ENCODE peak calls at places on chromosome 12, in eight cellular contexts. Y is OCI-LY7; B is hepatocyte; W is uterus; G is IMR-90; C is heart right ventricle; T is endothelial cell of umbilical vein; E is CD4-positive, alpha-beta T cell. I is an unnamed sample.

GRCh38 chr12:94973202-94973601 is 30.3 kb downstream of the NDUFA12 start:
- DNase-seq in Y (peak; percentile 68), T (no peak), C (no peak), B (peak; percentile 74), W (no peak), E (no peak), G (peak; percentile 94), I (no peak)

GRCh38 chr12:19643635-19644034 is 204.3 kb downstream of the AEBP2 start:
- DNase-seq in Y (no peak), G (peak; percentile 68), C (no peak), T (peak; percentile 83), E (no peak), B (peak; percentile 64), W (no peak), I (no peak)

GRCh38 chr12:95956557-95957145 is 13.5 kb downstream of the AMDHD1 start:
- DNase-seq in W (no peak), G (no peak), Y (no peak), B (no peak), E (no peak), C (no peak), T (no peak), I (no peak)

GRCh38 chr12:7609480-7609879 is 56.2 kb downstream of the APOBEC1 start:
- DNase-seq in T (no peak), E (no peak), C (no peak), G (peak; percentile 7), W (no peak), Y (no peak), B (no peak), I (no peak)

GRCh38 chr12:109764776-109765492 is 51.3 kb downstream of the FAM222A start:
- DNase-seq in C (no peak), T (no peak), Y (no peak), G (no peak), E (no peak), B (no peak), W (no peak), I (no peak)

GRCh38 chr12:76080017-76080728 is 4.3 kb downstream of the NAP1L1 start:
- DNase-seq in G (peak; percentile 74), Y (no peak), C (no peak), T (no peak), B (no peak), E (no peak), W (no peak), I (no peak)

GRCh38 chr12:11958216-11959091 is 112.3 kb upstream of the BCL2L14 start:
- DNase-seq in B (peak; percentile 16), G (peak; percentile 95), W (no peak), E (no peak), T (peak; percentile 83), Y (no peak), C (no peak), I (no peak)

GRCh38 chr12:79512068-79512467 is 178.7 kb downstream of the PAWR start:
- DNase-seq in B (no peak), C (no peak), Y (no peak), W (no peak), E (no peak), T (no peak), G (no peak), I (no peak)

GRCh38 chr12:121015825-121016766 is at the start of gene C12orf43:
- DNase-seq in E (peak; percentile 84), T (peak; percentile 91), G (peak; percentile 87), W (peak; percentile 90), Y (peak; percentile 95), B (peak; percentile 96), C (peak; percentile 94), I (peak; percentile 90)

GRCh38 chr12:32893458-32893857 is 3.1 kb downstream of the PKP2 start:
- DNase-seq in T (no peak), E (no peak), B (peak; percentile 41), G (no peak), C (no peak), W (no peak), Y (no peak), I (no peak)

GRCh38 chr12:57276935-57277563 is 26.1 kb upstream of the STAC3 start:
- DNase-seq in T (peak; percentile 49), G (peak; percentile 49), W (no peak), Y (peak; percentile 38), E (no peak), C (no peak), B (peak; percentile 40), I (no peak)

GRCh38 chr12:96502477-96502876 is 13.1 kb downstream of the CFAP54 start:
- DNase-seq in W (no peak), G (no peak), C (no peak), T (peak; percentile 62), E (no peak), B (no peak), Y (no peak), I (no peak)

GRCh38 chr12:121801601-121802484 is 2.0 kb upstream of the SETD1B start:
- DNase-seq in T (peak; percentile 80), Y (peak; percentile 66), W (no peak), E (peak; percentile 53), B (no peak), G (peak; percentile 45), C (no peak), I (no peak)

GRCh38 chr12:125983094-125983783 is 918.0 kb downstream of the AACS start:
- DNase-seq in W (peak; percentile 35), G (no peak), Y (no peak), B (peak; percentile 94), C (no peak), E (no peak), T (no peak), I (no peak)

GRCh38 chr12:76799362-76799761 is 35.4 kb downstream of the ZDHHC17 start:
- DNase-seq in T (no peak), E (no peak), B (no peak), Y (no peak), G (no peak), W (no peak), C (no peak), I (no peak)

GRCh38 chr12:106204312-106204711 is 43.5 kb downstream of the CKAP4 start:
- DNase-seq in B (no peak), Y (no peak), C (no peak), T (no peak), G (no peak), W (no peak), E (no peak), I (no peak)

GRCh38 chr12:62191747-62192485 is 68.3 kb upstream of the USP15 start:
- DNase-seq in B (peak; percentile 34), C (no peak), W (peak; percentile 13), T (peak; percentile 22), G (no peak), Y (no peak), E (no peak), I (peak; percentile 48)

DNA sequence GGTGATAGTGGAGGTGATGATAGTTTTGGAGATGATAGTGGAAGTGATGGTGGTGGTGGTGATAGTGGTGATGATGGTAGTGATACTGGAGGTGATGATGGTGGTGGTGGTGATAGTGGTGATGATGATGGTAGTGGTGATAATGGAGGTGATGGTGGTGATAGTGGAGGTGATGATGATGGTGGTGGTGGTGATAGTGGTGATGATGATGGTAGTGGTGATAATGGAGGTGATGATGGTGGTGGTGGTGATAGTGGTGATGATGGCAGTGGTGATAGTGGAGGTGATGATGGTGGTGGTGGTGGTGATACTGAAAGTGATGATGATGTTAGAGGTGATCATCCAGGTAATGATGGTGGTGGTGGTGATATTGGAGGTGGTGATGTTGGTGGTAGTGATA is 570.0 kb upstream of the TMEM132C start:
- DNase-seq in W (no peak), B (no peak), G (no peak), E (no peak), Y (no peak), C (no peak), T (no peak), I (no peak)
- TF ChIP-seq CTCF in W (no peak), B (no peak), G (no peak), E (no peak), Y (no peak), C (no peak), T (no peak), I (no peak)

GRCh38 chr12:34294671-34295365 is 272.5 kb downstream of the ALG10 start:
- DNase-seq in G (no peak), W (no peak), Y (no peak), C (no peak), B (no peak), E (no peak), T (no peak), I (peak; percentile 8)

GRCh38 chr12:34295366-34296142 is 273.3 kb downstream of the ALG10 start:
- DNase-seq in C (no peak), Y (no peak), G (no peak), W (no peak), T (no peak), E (no peak), B (no peak), I (peak; percentile 11)

GRCh38 chr12:34292736-34293625 is 270.7 kb downstream of the ALG10 start:
- DNase-seq in T (no peak), B (no peak), Y (no peak), W (peak; percentile 6), E (no peak), G (no peak), C (no peak), I (peak; percentile 16)

GRCh38 chr12:34296143-34297041 is 274.1 kb downstream of the ALG10 start:
- DNase-seq in C (no peak), E (no peak), T (no peak), W (no peak), G (no peak), B (no peak), Y (no peak), I (peak; percentile 5)

DNA sequence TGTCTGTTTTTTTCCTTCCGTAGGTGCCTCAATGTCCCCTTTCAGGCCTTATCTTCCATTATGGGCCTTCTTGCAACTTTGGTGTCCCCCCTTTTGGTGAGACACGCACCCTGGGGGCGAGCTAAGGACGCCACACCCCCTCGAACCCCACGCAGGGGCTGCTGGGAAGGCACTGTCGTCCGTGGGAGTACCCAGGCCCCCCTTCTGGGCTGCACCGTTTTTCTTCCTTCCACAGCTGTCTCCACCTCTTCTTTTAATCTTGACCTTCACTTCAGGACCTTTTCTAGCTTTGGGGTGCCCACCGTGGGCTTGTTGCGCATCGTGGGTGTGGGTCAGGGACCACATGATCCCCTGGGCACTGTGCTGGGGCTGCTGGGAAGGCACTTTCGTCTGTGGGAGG is 271.8 kb downstream of the ALG10 start:
- DNase-seq in C (no peak), G (no peak), B (no peak), E (no peak), Y (no peak), T (no peak), W (no peak), I (no peak)
- H3K9me3 ChIP-seq in C (no peaks in the 10 kb centered on the region), G (peaks cover 73% of the 10 kb centered on the region), B (no peaks in the 10 kb centered on the region), E (peaks cover 10% of the 10 kb centered on the region), Y (no peaks in the 10 kb centered on the region), T (peaks cover 2% of the 10 kb centered on the region), W (no peaks in the 10 kb centered on the region), I (no peaks in the 10 kb centered on the region)

GRCh38 chr12:67937822-67938221 is 51.4 kb upstream of the IFNG-AS1 start:
- DNase-seq in E (no peak), Y (peak; percentile 11), W (no peak), B (no peak), T (no peak), C (no peak), G (no peak), I (no peak)
- TF ChIP-seq CTCF in E (no peak), Y (peak; percentile 45), W (no peak), B (no peak), T (no peak), C (no peak), G (no peak), I (no peak)

DNA sequence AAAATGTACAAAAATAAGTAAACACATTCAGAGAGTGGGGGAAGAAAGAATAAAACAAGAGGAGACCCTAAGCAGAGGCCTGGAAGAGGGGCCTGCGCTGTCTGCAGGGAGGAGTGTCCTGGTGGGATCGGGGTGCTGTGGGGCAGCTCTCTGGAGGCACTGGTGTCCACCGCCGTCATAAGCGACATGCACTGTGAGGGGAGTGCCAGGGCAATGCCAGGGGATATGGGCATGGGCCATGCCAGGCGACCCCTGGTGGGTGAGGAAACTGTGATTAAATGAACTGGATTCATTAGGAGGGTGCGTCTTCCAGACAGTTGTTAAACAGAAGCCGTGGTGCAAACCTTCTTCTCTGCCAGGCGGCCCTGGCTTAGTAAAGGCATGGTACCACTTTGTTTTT is 116.6 kb downstream of the PIWIL1 start:
- DNase-seq in E (no peak), C (no peak), Y (no peak), G (no peak), T (no peak), B (no peak), W (no peak), I (no peak)
- H3K9me3 ChIP-seq in E (no peaks in the 10 kb centered on the region), C (no peaks in the 10 kb centered on the region), Y (no peaks in the 10 kb centered on the region), G (peaks cover 54% of the 10 kb centered on the region), T (peaks cover 6% of the 10 kb centered on the region), B (no peaks in the 10 kb centered on the region), W (no peaks in the 10 kb centered on the region), I (no peaks in the 10 kb centered on the region)

I was measured in psoas muscle.